ENCODE peak calls at places on chromosomes 3 and 15, in nine cellular contexts. Z, S, N, R, C, J, V, I and P are unnamed samples.
A peak's percentile ranks its signal among the peaks of the same experiment; 100 is the strongest.

GRCh38 chr3:185402561-185402960 is 39.6 kb downstream of the MAP3K13 start:
- DNase-seq in V (no peak), C (no peak), S (no peak), N (no peak), I (no peak), J (no peak), R (no peak), Z (peak; percentile 10), P (no peak)

GRCh38 chr3:172256101-172256687 is 192.1 kb downstream of the GHSR start:
- DNase-seq in V (no peak), R (no peak), J (no peak), I (no peak), S (no peak), Z (no peak), C (no peak), N (no peak), P (no peak)

GRCh38 chr15:57026016-57026602 is 107.7 kb downstream of the TCF12 start:
- DNase-seq in R (no peak), V (no peak), C (no peak), I (no peak), J (no peak), Z (no peak), N (no peak), S (no peak), P (no peak)

GRCh38 chr3:149466192-149466591 is 8.3 kb upstream of the TM4SF4 start:
- DNase-seq in N (no peak), S (no peak), V (no peak), R (no peak), Z (peak; percentile 67), I (peak; percentile 36), C (no peak), J (no peak), P (peak; percentile 84)

GRCh38 chr15:38251726-38252480 is 733 bp upstream of the SPRED1 start:
- DNase-seq in I (peak; percentile 98), R (peak; percentile 89), C (peak; percentile 26), J (peak; percentile 62), S (peak; percentile 92), N (peak; percentile 38), V (peak; percentile 65), Z (peak; percentile 98), P (peak; percentile 94)

GRCh38 chr15:30827625-30828303 is 76.0 kb upstream of the FAN1 start:
- DNase-seq in C (no peak), R (no peak), Z (no peak), V (no peak), S (no peak), J (no peak), N (no peak), I (peak; percentile 29), P (no peak)

GRCh38 chr15:64574220-64574994 is 114.0 kb downstream of the ZNF609 start:
- DNase-seq in Z (peak; percentile 11), V (no peak), N (no peak), I (no peak), C (no peak), S (no peak), R (no peak), J (no peak), P (no peak)

GRCh38 chr3:127002195-127003174 is 19.6 kb downstream of the PLXNA1 start:
- DNase-seq in Z (peak; percentile 76), C (no peak), R (no peak), N (no peak), V (no peak), I (no peak), S (peak; percentile 91), J (no peak), P (peak; percentile 72)

GRCh38 chr3:59251899-59252298 is 202.1 kb upstream of the CFAP20DC start:
- DNase-seq in C (no peak), N (no peak), Z (no peak), S (no peak), J (no peak), V (no peak), R (no peak), I (no peak), P (no peak)

GRCh38 chr3:187919535-187919934 is 174.3 kb upstream of the BCL6 start:
- DNase-seq in R (no peak), I (no peak), S (no peak), C (no peak), Z (no peak), V (peak; percentile 48), N (no peak), J (no peak), P (no peak)